ENCODE peak calls at places on chromosomes 13 and 19, in four cellular contexts. G is heart left ventricle, E is fibroblast of the aortic adventitia, V is psoas muscle. I is an unnamed sample.

GRCh38 chr13:76783798-76784197 is 102.4 kb downstream of the KCTD12 start:
- DNase-seq in G (no peak), E (no peak), V (no peak), I (no peak)

GRCh38 chr19:17234911-17235617 is 9.0 kb downstream of the OCEL1 start:
- DNase-seq in E (peak), V (peak), G (no peak), I (no peak)

GRCh38 chr19:33296473-33297060 is 5.8 kb downstream of the CEBPA start:
- DNase-seq in E (no peak), V (no peak), G (no peak), I (no peak)

GRCh38 chr13:27967736-27968315 is 1.3 kb downstream of the CDX2 start:
- DNase-seq in E (no peak), G (no peak), V (no peak), I (no peak)

GRCh38 chr19:53927745-53928144 is 18.7 kb downstream of the CACNG7 start:
- DNase-seq in G (no peak), V (no peak), E (peak), I (no peak)

GRCh38 chr13:35889560-35889959 is 241.6 kb downstream of the DCLK1 start:
- DNase-seq in E (no peak), G (no peak), V (no peak), I (no peak)

GRCh38 chr13:46184277-46184699 is 2.3 kb upstream of the LCP1 start:
- DNase-seq in G (no peak), E (no peak), V (peak), I (peak)

GRCh38 chr19:42225718-42226292 is 5.7 kb downstream of the ZNF526 start:
- DNase-seq in G (no peak), V (no peak), E (no peak), I (no peak)

GRCh38 chr13:28485551-28485950 is 9.4 kb downstream of the FLT1 start:
- DNase-seq in E (no peak), V (no peak), G (no peak), I (no peak)

GRCh38 chr13:43355774-43356173 is 332.4 kb downstream of the DNAJC15 start:
- DNase-seq in E (no peak), V (no peak), G (no peak), I (no peak)

GRCh38 chr13:20206836-20207235 is 14.1 kb upstream of the GJB2 start:
- DNase-seq in V (no peak), E (no peak), G (no peak), I (no peak)

GRCh38 chr19:49551531-49551930 is 23.7 kb downstream of the RCN3 start:
- DNase-seq in E (no peak), G (no peak), V (no peak), I (no peak)

GRCh38 chr13:111365149-111366005 is 44.9 kb downstream of the TEX29 start:
- DNase-seq in G (no peak), E (no peak), V (no peak), I (no peak)

GRCh38 chr13:76856141-76856571 is 30.0 kb downstream of the KCTD12 start:
- DNase-seq in E (peak), V (no peak), G (no peak), I (no peak)

GRCh38 chr13:28558126-28558525 is 63.2 kb upstream of the FLT1 start:
- DNase-seq in E (peak), G (no peak), V (no peak), I (no peak)

GRCh38 chr19:50703915-50704548 is 15.6 kb downstream of the SHANK1 start:
- DNase-seq in E (no peak), V (no peak), G (peak), I (no peak)

GRCh38 chr19:44582581-44583265 is 30.6 kb upstream of the IGSF23 start:
- DNase-seq in E (peak), G (no peak), V (peak), I (no peak)

GRCh38 chr19:44588753-44589112 is 24.6 kb upstream of the IGSF23 start:
- DNase-seq in G (no peak), E (no peak), V (no peak), I (no peak)

GRCh38 chr19:44581288-44581687 is 32.1 kb upstream of the IGSF23 start:
- DNase-seq in E (no peak), G (no peak), V (no peak), I (no peak)

GRCh38 chr19:44587863-44588752 is 25.3 kb upstream of the IGSF23 start:
- DNase-seq in E (peak), G (no peak), V (no peak), I (no peak)

GRCh38 chr19:44585371-44586141 is 27.8 kb upstream of the IGSF23 start:
- DNase-seq in E (peak), G (no peak), V (no peak), I (no peak)
- TF ChIP-seq CTCF in E (no peak), G (no peak), V (no peak), I (no peak)

DNA sequence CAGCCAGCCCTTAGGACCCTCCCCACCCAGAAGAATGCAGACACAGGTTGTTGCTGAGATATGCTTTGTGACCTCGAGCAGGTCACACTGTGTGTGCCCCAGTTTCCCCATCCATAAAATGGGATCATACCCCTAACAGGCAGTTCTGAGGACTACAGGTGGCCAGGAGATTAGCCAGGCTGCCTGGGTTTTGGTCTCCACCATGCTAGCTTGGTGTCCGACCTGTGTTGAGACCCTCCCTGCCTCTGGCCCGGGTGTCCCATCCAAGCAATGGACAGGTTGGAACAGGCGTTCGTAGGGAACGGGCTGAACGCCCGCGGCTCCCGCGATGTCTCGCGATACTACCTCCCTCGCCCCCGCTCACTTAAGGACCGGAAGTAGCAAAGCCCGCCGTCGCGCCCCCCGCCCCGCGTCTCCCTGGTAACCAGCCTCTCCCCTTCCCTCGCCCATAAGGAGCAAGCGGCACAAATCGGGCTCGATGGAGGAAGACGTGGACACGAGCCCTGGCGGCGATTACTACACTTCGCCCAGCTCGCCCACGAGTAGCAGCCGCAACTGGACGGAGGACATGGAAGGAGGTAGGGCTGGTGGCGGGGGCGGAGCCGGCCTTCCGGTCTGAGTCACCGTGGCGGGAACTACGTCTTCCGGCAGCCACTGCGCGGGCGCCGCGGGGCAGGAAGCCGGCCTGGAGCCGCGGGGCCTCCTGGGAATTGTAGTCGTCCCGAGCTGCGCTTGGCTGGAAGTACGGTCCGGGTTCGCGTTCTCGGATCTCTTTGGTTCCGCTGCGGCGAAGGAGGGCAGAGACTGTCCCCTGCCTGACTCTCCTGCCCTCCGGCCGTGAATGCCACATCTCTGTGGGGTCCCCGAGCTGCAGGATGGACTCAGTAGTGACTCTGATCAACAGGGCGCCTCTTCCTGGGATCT is 45.4 kb downstream of the SMIM24 start:
- DNase-seq in E (peak), G (peak), V (peak), I (peak)
- TF ChIP-seq CTCF in E (no peak), G (no peak), V (no peak), I (no peak)

GRCh38 chr19:31461814-31462539 is 112.7 kb upstream of the TSHZ3 start:
- DNase-seq in V (no peak), G (no peak), E (peak), I (no peak)
- TF ChIP-seq CTCF in V (no peak), G (no peak), E (peak), I (no peak)

DNA sequence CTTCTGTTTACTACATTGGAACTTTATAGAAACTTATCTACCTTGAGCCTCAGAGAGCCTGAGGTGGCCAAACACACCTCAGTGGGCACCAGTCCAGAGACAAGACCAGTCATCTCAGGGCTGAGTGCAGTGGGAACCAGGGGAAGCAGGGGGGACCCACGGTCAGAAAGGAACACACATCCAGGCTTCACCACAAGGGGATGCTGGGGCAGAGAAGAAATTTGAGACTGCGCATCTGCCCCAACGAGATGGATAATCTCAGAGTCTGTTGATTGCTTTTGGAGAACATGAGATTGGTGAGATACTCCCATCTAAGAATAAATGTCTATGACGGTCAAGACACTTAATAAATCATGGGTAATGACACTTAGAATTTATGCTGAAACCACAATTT is 98.7 kb downstream of the DOCK9 start:
- DNase-seq in V (no peak), G (no peak), E (no peak), I (no peak)
- TF ChIP-seq CTCF in V (no peak), G (no peak), E (no peak), I (no peak)

GRCh38 chr19:57946316-57946715 is 1.2 kb downstream of the ZNF256 start:
- DNase-seq in V (no peak), G (no peak), E (no peak), I (no peak)

GRCh38 chr19:57949296-57949695 is 1.8 kb upstream of the ZNF256 start:
- DNase-seq in V (no peak), E (no peak), G (no peak), I (no peak)

GRCh38 chr19:57949702-57950101 is 2.2 kb upstream of the ZNF256 start:
- DNase-seq in E (no peak), G (no peak), V (no peak), I (no peak)

GRCh38 chr19:57947088-57947418 is 453 bp downstream of the ZNF256 start:
- DNase-seq in V (no peak), E (no peak), G (no peak), I (no peak)

GRCh38 chr19:57947419-57948134 is at the start of gene ZNF256:
- DNase-seq in E (peak), V (peak), G (peak), I (peak)
- TF ChIP-seq CTCF in E (peak), V (peak), G (peak), I (peak)

GRCh38 chr19:1260749-1261511 is 8.2 kb upstream of the CIRBP start:
- DNase-seq in G (peak), V (peak), E (peak), I (peak)

GRCh38 chr19:1259873-1260748 is 9.0 kb upstream of the CIRBP start:
- DNase-seq in E (no peak), G (peak), V (peak), I (peak)

GRCh38 chr19:1262687-1263123 is 6.4 kb upstream of the CIRBP start:
- DNase-seq in V (no peak), E (no peak), G (no peak), I (no peak)

GRCh38 chr19:1261863-1262686 is 7.1 kb upstream of the CIRBP start:
- DNase-seq in V (peak), G (peak), E (peak), I (no peak)

DNA sequence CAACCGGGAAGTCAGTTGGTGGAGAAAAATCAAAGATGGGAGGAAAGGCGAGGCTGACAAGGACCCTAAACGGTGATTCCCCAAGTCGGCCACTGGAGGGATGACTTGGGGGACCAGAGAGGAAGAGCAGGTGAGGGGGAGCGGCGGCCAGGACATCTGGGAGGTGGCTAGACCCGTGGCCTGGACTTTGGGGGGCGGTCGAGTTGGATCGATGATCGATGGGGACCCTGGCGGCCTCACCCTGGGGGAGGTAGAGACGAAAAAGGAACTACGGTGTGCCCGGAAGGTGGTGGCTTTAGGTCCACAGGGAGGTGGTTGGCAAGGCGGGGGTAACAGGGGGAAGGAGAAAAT is 7.6 kb upstream of the CIRBP start:
- DNase-seq in E (no peak), G (peak), V (no peak), I (no peak)
- TF ChIP-seq CTCF in E (peak), G (no peak), V (no peak), I (peak)

DNA sequence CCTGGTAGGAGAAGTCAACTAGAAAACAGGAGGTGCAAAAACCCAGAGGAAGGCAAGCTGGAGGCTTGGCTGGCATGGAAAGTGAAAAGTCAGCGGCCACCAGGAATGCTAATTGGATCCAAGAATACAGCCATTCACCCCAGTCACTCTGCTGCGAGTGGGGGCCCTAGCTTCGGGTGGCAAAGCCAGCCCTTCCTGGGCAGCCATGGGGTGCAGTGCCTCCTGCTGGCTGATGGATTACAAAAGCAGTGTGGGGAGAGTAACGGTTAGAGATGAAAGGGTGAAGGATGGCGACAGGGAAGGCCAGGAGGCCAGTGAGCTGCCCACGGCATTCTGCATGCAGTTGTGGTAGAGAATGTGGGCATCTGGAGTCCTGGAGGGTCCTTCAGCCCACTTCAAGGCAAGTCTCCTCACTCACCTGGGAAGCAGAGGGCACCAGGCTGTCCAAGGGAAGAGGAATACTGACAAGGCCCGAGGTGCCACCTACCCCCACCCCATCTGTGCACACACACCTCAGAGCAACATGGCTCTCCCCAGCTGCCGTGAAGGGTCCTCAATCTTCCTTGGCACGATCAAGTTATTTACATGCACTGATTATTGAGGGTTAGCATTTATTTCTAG is 20.3 kb upstream of the EPHX3 start:
- DNase-seq in E (peak), G (no peak), V (no peak), I (no peak)
- TF ChIP-seq CTCF in E (peak), G (no peak), V (peak), I (peak)

I was measured in CD14-positive monocyte.